ENCODE peak calls at places on chromosomes 3 and 15, in ten cellular contexts. R, C, X, E, S, Z, T, G, A and I are unnamed samples.

GRCh38 chr3:22361465-22361864 is 610.5 kb upstream of the ZNF385D start:
- DNase-seq in R (no peak), C (peak; percentile 63), X (no peak), E (no peak), S (no peak), Z (peak; percentile 40), T (no peak), G (no peak), A (no peak), I (no peak)

GRCh38 chr3:150251187-150251592 is 156.9 kb upstream of the TSC22D2 start:
- DNase-seq in R (peak; percentile 39), C (no peak), X (no peak), E (no peak), S (no peak), Z (no peak), T (no peak), G (no peak), A (no peak), I (no peak)

GRCh38 chr3:24088782-24089181 is 143.7 kb downstream of the NR1D2 start:
- DNase-seq in R (no peak), C (peak; percentile 48), X (no peak), E (peak; percentile 25), S (peak; percentile 41), Z (peak; percentile 57), T (no peak), G (no peak), A (no peak), I (no peak)

GRCh38 chr3:115436767-115437301 is 186.5 kb upstream of the GAP43 start:
- DNase-seq in R (no peak), C (peak; percentile 98), X (no peak), E (peak; percentile 71), S (peak; percentile 93), Z (peak; percentile 97), T (peak; percentile 80), G (no peak), A (no peak), I (no peak)

GRCh38 chr15:87591521-87591920 is 665.0 kb downstream of the NTRK3 start:
- DNase-seq in R (no peak), C (no peak), X (no peak), E (no peak), S (no peak), Z (no peak), T (no peak), G (no peak), A (no peak), I (no peak)

GRCh38 chr3:147038456-147038855 is 367.9 kb downstream of the ZIC4 start:
- DNase-seq in R (no peak), C (peak; percentile 17), X (no peak), E (no peak), S (no peak), Z (peak; percentile 25), T (no peak), G (no peak), A (no peak), I (no peak)

GRCh38 chr15:41562784-41563198 is 3.8 kb downstream of the TYRO3 start:
- DNase-seq in R (no peak), C (peak; percentile 44), X (no peak), E (no peak), S (peak; percentile 37), Z (no peak), T (no peak), G (no peak), A (no peak), I (no peak)

GRCh38 chr3:34419801-34420200 is 621.4 kb downstream of the PDCD6IP start:
- DNase-seq in R (no peak), C (no peak), X (no peak), E (no peak), S (no peak), Z (no peak), T (no peak), G (no peak), A (peak; percentile 74), I (no peak)

GRCh38 chr3:122233109-122233952 is 49.9 kb downstream of the CASR start:
- DNase-seq in R (peak; percentile 18), C (no peak), X (no peak), E (no peak), S (no peak), Z (no peak), T (no peak), G (peak; percentile 53), A (no peak), I (no peak)

GRCh38 chr3:194556086-194557056 is 69.6 kb upstream of the ATP13A3 start:
- DNase-seq in R (no peak), C (no peak), X (no peak), E (no peak), S (peak; percentile 50), Z (peak; percentile 42), T (no peak), G (no peak), A (no peak), I (no peak)

GRCh38 chr3:188796122-188796631 is 375.6 kb upstream of the TPRG1 start:
- DNase-seq in R (no peak), C (peak; percentile 93), X (no peak), E (no peak), S (peak; percentile 97), Z (peak; percentile 98), T (no peak), G (no peak), A (no peak), I (no peak)

GRCh38 chr3:41195970-41196369 is 3.3 kb upstream of the CTNNB1 start:
- DNase-seq in R (no peak), C (no peak), X (peak; percentile 44), E (no peak), S (no peak), Z (no peak), T (no peak), G (no peak), A (no peak), I (no peak)

GRCh38 chr15:99729920-99730319 is 3.3 kb downstream of the LYSMD4 start:
- DNase-seq in R (no peak), C (peak; percentile 84), X (peak; percentile 38), E (peak; percentile 25), S (peak; percentile 61), Z (peak; percentile 42), T (no peak), G (peak; percentile 39), A (peak; percentile 56), I (peak; percentile 29)

GRCh38 chr15:29172742-29173725 is 96.6 kb downstream of the NSMCE3 start:
- DNase-seq in R (no peak), C (no peak), X (no peak), E (no peak), S (no peak), Z (no peak), T (no peak), G (no peak), A (no peak), I (no peak)
- TF ChIP-seq CTCF in R (no peak), C (no peak), X (no peak), E (no peak), S (no peak), Z (no peak), T (no peak), G (no peak), A (no peak), I (no peak)

GRCh38 chr3:182902236-182902635 is 78.1 kb downstream of the DCUN1D1 start:
- DNase-seq in R (no peak), C (no peak), X (no peak), E (no peak), S (no peak), Z (no peak), T (no peak), G (no peak), A (no peak), I (no peak)

GRCh38 chr3:182906036-182906435 is 74.3 kb downstream of the DCUN1D1 start:
- DNase-seq in R (no peak), C (no peak), X (no peak), E (no peak), S (no peak), Z (no peak), T (no peak), G (no peak), A (no peak), I (no peak)

GRCh38 chr3:182905623-182906022 is 74.7 kb downstream of the DCUN1D1 start:
- DNase-seq in R (no peak), C (no peak), X (no peak), E (no peak), S (no peak), Z (no peak), T (no peak), G (no peak), A (no peak), I (no peak)

GRCh38 chr3:182908471-182908870 is 71.9 kb downstream of the DCUN1D1 start:
- DNase-seq in R (no peak), C (peak; percentile 39), X (no peak), E (no peak), S (peak; percentile 85), Z (no peak), T (no peak), G (no peak), A (no peak), I (no peak)

DNA sequence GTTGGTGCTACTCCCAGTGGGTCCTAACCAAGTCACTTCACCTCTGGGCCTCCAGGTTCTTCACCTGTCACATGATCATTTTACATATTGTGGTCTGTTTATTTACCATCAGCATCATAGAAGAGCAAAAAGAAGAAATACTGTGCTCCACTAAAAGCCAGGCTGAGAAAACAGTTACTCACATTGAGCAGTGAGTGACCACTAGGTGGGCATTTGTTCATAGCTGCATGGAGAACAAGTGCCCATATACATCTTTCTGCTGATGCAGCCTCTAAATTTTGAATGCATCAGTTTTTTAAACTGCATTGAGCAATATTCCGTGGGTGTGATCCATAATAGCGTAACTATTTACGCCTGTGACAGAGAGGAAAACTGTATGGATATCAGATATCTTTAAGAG is 76.2 kb downstream of the DCUN1D1 start:
- DNase-seq in R (no peak), C (no peak), X (no peak), E (no peak), S (no peak), Z (no peak), T (no peak), G (no peak), A (no peak), I (no peak)
- TF ChIP-seq CTCF in R (peak; percentile 3), C (peak; percentile 15), X (no peak), E (no peak), S (no peak), Z (peak; percentile 16), T (no peak), G (no peak), A (no peak), I (no peak)

GRCh38 chr15:44713006-44713966 is 2.0 kb downstream of the B2M start:
- DNase-seq in R (no peak), C (peak; percentile 58), X (no peak), E (no peak), S (peak; percentile 43), Z (peak; percentile 51), T (no peak), G (no peak), A (no peak), I (no peak)
- TF ChIP-seq CTCF in R (peak; percentile 3), C (peak; percentile 24), X (no peak), E (peak; percentile 22), S (peak; percentile 51), Z (peak; percentile 30), T (peak; percentile 15), G (peak; percentile 8), A (peak; percentile 37), I (no peak)

DNA sequence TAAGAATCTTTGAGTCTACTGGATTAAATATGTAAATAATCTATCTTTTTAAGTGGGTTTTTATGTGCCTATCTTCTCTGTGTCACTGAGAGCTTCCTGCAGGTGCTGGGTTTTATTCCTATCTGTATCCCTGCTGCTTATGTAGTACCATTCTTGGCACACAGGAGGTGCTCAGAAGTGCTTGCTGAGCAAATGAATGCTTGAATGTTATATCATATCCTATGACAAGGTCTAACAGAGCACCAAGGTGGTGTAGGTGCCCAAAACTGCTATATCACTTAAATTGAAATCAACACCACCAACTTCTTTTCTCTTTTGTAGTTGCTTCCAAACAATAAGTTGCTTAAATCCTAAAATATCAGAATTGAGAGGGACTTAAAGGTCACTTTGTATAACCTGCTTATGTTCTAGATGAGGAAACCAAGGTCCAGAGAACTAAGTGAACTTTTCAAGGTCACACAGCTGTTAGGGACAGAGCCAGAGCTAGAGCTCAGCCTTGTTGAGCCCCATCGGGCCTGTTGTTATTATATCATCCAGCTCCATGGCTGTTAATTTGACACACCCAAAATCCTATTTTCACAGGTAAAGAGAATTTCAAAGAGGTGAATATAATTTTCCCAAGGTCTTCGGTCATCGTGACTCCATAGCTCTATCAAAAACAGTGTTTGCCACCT is 46.0 kb downstream of the CCNL1 start:
- DNase-seq in R (no peak), C (no peak), X (no peak), E (no peak), S (no peak), Z (no peak), T (no peak), G (no peak), A (no peak), I (no peak)
- TF ChIP-seq CTCF in R (no peak), C (no peak), X (no peak), E (no peak), S (no peak), Z (peak; percentile 12), T (no peak), G (no peak), A (peak; percentile 3), I (no peak)